ENCODE peak calls at places on chromosomes 3 and 15, in ten cellular contexts. O is spleen, W is BJ, U is AG04450, I is uterus, V is HL-60, G is cardiac muscle cell, Y is fibroblast of mammary gland, M is esophagus muscularis mucosa, T is OCI-LY7. E is an unnamed sample.

GRCh38 chr3:109696932-109697331 is 359.6 kb upstream of the DPPA4 start:
- DNase-seq in W (no peak), T (no peak), G (no peak), I (no peak), U (no peak), V (no peak), Y (no peak), M (no peak), O (no peak), E (no peak)

GRCh38 chr15:44489464-44489863 is 47.5 kb upstream of the EIF3J start:
- DNase-seq in G (peak), V (no peak), Y (peak), I (no peak), T (no peak), M (no peak), W (peak), U (peak), O (no peak), E (peak)

GRCh38 chr15:91200101-91200754 is 100.2 kb downstream of the SV2B start:
- DNase-seq in V (no peak), O (no peak), M (no peak), W (no peak), U (no peak), G (no peak), I (no peak), T (no peak), Y (no peak), E (no peak)

GRCh38 chr15:54109014-54109413 is 130.8 kb downstream of the UNC13C start:
- DNase-seq in V (no peak), I (no peak), O (no peak), T (no peak), U (no peak), M (no peak), Y (no peak), W (no peak), G (no peak), E (no peak)

GRCh38 chr3:161273589-161274218 is 52.6 kb downstream of the NMD3 start:
- DNase-seq in M (no peak), U (no peak), G (peak), T (peak), Y (peak), W (no peak), I (no peak), V (no peak), O (no peak), E (peak)

GRCh38 chr3:74301058-74301457 is 313.4 kb downstream of the CNTN3 start:
- DNase-seq in I (no peak), M (no peak), G (no peak), V (no peak), Y (no peak), T (no peak), W (no peak), O (no peak), U (no peak), E (no peak)

GRCh38 chr3:156604064-156604641 is 49.2 kb upstream of the SSR3 start:
- DNase-seq in U (no peak), M (peak), I (no peak), O (no peak), V (no peak), W (no peak), T (no peak), Y (no peak), G (no peak), E (no peak)

GRCh38 chr3:170712336-170712735 is 126.5 kb upstream of the SLC7A14 start:
- DNase-seq in T (no peak), O (no peak), U (no peak), I (no peak), M (no peak), V (no peak), W (no peak), Y (no peak), G (no peak), E (no peak)

GRCh38 chr3:31696009-31696297 is 163.2 kb downstream of the STT3B start:
- DNase-seq in O (no peak), I (no peak), G (no peak), Y (no peak), T (no peak), V (no peak), W (no peak), U (no peak), M (no peak), E (no peak)

GRCh38 chr3:134423153-134423552 is 48.9 kb upstream of the AMOTL2 start:
- DNase-seq in Y (peak), G (peak), M (no peak), I (no peak), T (no peak), V (no peak), O (no peak), W (no peak), U (no peak), E (peak)

GRCh38 chr15:48891229-48891765 is 13.4 kb downstream of the EID1 start:
- DNase-seq in W (no peak), T (no peak), M (no peak), I (no peak), Y (no peak), G (no peak), V (no peak), U (no peak), O (no peak), E (no peak)

GRCh38 chr3:90241481-90241880 is 1134.1 kb downstream of the EPHA3 start:
- DNase-seq in I (no peak), M (no peak), U (no peak), V (no peak), T (no peak), W (no peak), O (no peak), G (no peak), Y (peak), E (no peak)

DNA sequence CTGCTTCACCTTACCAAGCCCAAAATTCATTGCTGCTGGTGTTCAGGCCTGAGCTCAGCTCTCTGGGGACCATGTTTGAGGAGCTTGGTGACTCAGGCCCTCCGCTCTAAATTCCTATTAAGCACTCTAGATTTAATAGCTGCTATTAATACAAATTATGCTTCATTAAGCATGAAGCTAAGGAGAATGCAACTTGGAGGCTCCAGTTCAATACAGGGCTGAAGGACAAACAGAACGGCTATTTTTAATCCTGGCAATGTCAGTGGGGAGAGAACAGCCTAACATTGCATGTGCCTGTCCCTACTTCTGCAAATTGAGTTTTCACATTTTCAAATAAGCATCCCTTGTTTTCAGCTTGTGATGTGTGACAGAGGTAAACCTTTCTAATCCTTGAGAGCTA is 80.1 kb upstream of the TRIM42 start:
- DNase-seq in T (no peak), O (no peak), W (no peak), I (no peak), V (no peak), G (no peak), M (no peak), Y (peak), U (no peak), E (no peak)
- TF ChIP-seq CTCF in T (no peak), O (no peak), W (no peak), I (no peak), V (no peak), G (no peak), M (no peak), Y (no peak), U (no peak), E (no peak)

GRCh38 chr3:16286672-16287604 is 21.9 kb downstream of the OXNAD1 start:
- DNase-seq in T (no peak), M (no peak), V (no peak), I (no peak), O (no peak), G (peak), U (no peak), W (no peak), Y (no peak), E (no peak)
- H3K4me3 ChIP-seq in T (no peak), M (no peak), V (no peak), I (no peak), O (peak), G (no peak), U (no peak), W (no peak), Y (no peak), E (no peak)

GRCh38 chr3:58041826-58042324 is 33.7 kb downstream of the FLNB start:
- DNase-seq in G (peak), W (peak), U (peak), I (no peak), V (no peak), Y (peak), O (no peak), T (no peak), M (no peak), E (peak)

GRCh38 chr3:58042947-58043707 is 34.9 kb downstream of the FLNB start:
- DNase-seq in M (no peak), Y (no peak), U (no peak), W (no peak), I (no peak), G (no peak), V (no peak), O (no peak), T (no peak), E (no peak)

GRCh38 chr3:58045084-58045483 is 36.9 kb downstream of the FLNB start:
- DNase-seq in I (no peak), W (no peak), G (no peak), T (no peak), Y (peak), V (no peak), M (no peak), U (no peak), O (no peak), E (no peak)

GRCh38 chr3:58043933-58044332 is 35.7 kb downstream of the FLNB start:
- DNase-seq in I (no peak), V (no peak), M (no peak), U (no peak), Y (no peak), O (no peak), T (no peak), G (no peak), W (no peak), E (no peak)

GRCh38 chr3:58044656-58045055 is 36.4 kb downstream of the FLNB start:
- DNase-seq in O (no peak), Y (peak), T (no peak), U (no peak), M (no peak), I (no peak), G (peak), V (no peak), W (no peak), E (peak)
- TF ChIP-seq CTCF in O (no peak), Y (no peak), T (no peak), U (no peak), M (no peak), I (no peak), G (no peak), V (no peak), W (no peak), E (no peak)

GRCh38 chr15:70857547-70858265 is 3.7 kb upstream of the LARP6 start:
- DNase-seq in Y (no peak), O (no peak), V (no peak), M (peak), W (no peak), G (peak), T (no peak), I (no peak), U (no peak), E (peak)
- H3K4me3 ChIP-seq in Y (no peak), O (no peak), V (no peak), M (no peak), W (no peak), G (no peak), T (no peak), I (no peak), U (no peak), E (no peak)

GRCh38 chr3:158789592-158789991 is 12.3 kb upstream of the MFSD1 start:
- DNase-seq in Y (peak), M (peak), G (peak), V (no peak), O (no peak), T (peak), I (no peak), W (no peak), U (no peak), E (peak)

GRCh38 chr3:158792709-158793108 is 9.1 kb upstream of the MFSD1 start:
- DNase-seq in I (no peak), G (peak), Y (peak), V (no peak), U (peak), M (peak), O (no peak), W (peak), T (no peak), E (peak)

GRCh38 chr3:158791259-158791920 is 10.5 kb upstream of the MFSD1 start:
- DNase-seq in Y (peak), W (no peak), U (no peak), T (peak), M (peak), V (peak), I (peak), G (peak), O (no peak), E (peak)

GRCh38 chr3:158794206-158794605 is 7.6 kb upstream of the MFSD1 start:
- DNase-seq in O (no peak), Y (no peak), T (no peak), U (no peak), M (no peak), I (no peak), G (no peak), V (no peak), W (no peak), E (no peak)

GRCh38 chr3:158794936-158795518 is 6.8 kb upstream of the MFSD1 start:
- DNase-seq in T (peak), M (no peak), Y (peak), O (no peak), W (no peak), U (no peak), G (peak), I (no peak), V (no peak), E (peak)
- TF ChIP-seq CTCF in T (peak), M (peak), Y (peak), O (peak), W (peak), U (peak), G (peak), I (no peak), V (peak), E (peak)

E was measured in fibroblast of pulmonary artery.